ENCODE peak calls at places on chromosomes 16 and 17, in five cellular contexts. D, V, N, X and W are unnamed samples.

GRCh38 chr17:78473951-78474630 is 95.6 kb downstream of the PGS1 start:
- DNase-seq in D (no peak), V (no peak), N (no peak), X (no peak), W (no peak)

GRCh38 chr16:69381231-69381630 is 4.6 kb downstream of the TERF2 start:
- DNase-seq in D (no peak), V (no peak), N (no peak), X (no peak), W (no peak)

GRCh38 chr17:32993977-32994376 is 2.3 kb downstream of the SPACA3 start:
- DNase-seq in D (no peak), V (no peak), N (no peak), X (no peak), W (no peak)

GRCh38 chr17:36920032-36921000 is 17.0 kb upstream of the LHX1 start:
- DNase-seq in D (no peak), V (peak; percentile 79), N (peak; percentile 89), X (no peak), W (no peak)

GRCh38 chr16:58733248-58733670 is 857 bp downstream of the GOT2 start:
- DNase-seq in D (no peak), V (no peak), N (no peak), X (peak; percentile 26), W (peak; percentile 34)

GRCh38 chr16:31108035-31108793 is at the start of gene BCKDK:
- DNase-seq in D (peak; percentile 32), V (peak; percentile 86), N (peak; percentile 69), X (peak; percentile 58), W (peak; percentile 93)

GRCh38 chr16:3780570-3780969 is 63.2 kb upstream of the TRAP1 start:
- DNase-seq in D (no peak), V (no peak), N (no peak), X (no peak), W (peak; percentile 46)

GRCh38 chr17:74125160-74125559 is 78.3 kb upstream of the RPL38 start:
- DNase-seq in D (no peak), V (no peak), N (no peak), X (no peak), W (peak; percentile 57)

GRCh38 chr16:56817056-56817455 is 48.0 kb upstream of the SLC12A3 start:
- DNase-seq in D (no peak), V (no peak), N (no peak), X (no peak), W (no peak)

GRCh38 chr16:81369888-81370504 is 55.2 kb downstream of the GAN start:
- DNase-seq in D (peak; percentile 24), V (no peak), N (no peak), X (no peak), W (no peak)

GRCh38 chr17:67194134-67194533 is 50.9 kb downstream of the HELZ start:
- DNase-seq in D (no peak), V (no peak), N (peak; percentile 17), X (peak; percentile 50), W (no peak)

GRCh38 chr17:31373150-31374082 is 18.1 kb upstream of the RAB11FIP4 start:
- DNase-seq in D (peak; percentile 31), V (peak; percentile 35), N (no peak), X (peak; percentile 42), W (no peak)

GRCh38 chr17:47719411-47720152 is 13.5 kb upstream of the TBX21 start:
- DNase-seq in D (no peak), V (peak; percentile 38), N (no peak), X (no peak), W (no peak)

GRCh38 chr16:77993586-77993985 is 28.8 kb upstream of the CLEC3A start:
- DNase-seq in D (no peak), V (no peak), N (no peak), X (no peak), W (no peak)

GRCh38 chr16:87382023-87382785 is 1.4 kb downstream of the FBXO31 start:
- DNase-seq in D (no peak), V (no peak), N (no peak), X (peak; percentile 100), W (no peak)

GRCh38 chr17:43813386-43813785 is 19.6 kb downstream of the MPP3 start:
- DNase-seq in D (no peak), V (no peak), N (no peak), X (no peak), W (no peak)

GRCh38 chr16:2005646-2006045 is 4.0 kb downstream of the ZNF598 start:
- DNase-seq in D (no peak), V (no peak), N (no peak), X (no peak), W (no peak)

GRCh38 chr16:72809446-72809845 is 238.5 kb downstream of the ZFHX3 start:
- DNase-seq in D (no peak), V (no peak), N (no peak), X (no peak), W (no peak)

DNA sequence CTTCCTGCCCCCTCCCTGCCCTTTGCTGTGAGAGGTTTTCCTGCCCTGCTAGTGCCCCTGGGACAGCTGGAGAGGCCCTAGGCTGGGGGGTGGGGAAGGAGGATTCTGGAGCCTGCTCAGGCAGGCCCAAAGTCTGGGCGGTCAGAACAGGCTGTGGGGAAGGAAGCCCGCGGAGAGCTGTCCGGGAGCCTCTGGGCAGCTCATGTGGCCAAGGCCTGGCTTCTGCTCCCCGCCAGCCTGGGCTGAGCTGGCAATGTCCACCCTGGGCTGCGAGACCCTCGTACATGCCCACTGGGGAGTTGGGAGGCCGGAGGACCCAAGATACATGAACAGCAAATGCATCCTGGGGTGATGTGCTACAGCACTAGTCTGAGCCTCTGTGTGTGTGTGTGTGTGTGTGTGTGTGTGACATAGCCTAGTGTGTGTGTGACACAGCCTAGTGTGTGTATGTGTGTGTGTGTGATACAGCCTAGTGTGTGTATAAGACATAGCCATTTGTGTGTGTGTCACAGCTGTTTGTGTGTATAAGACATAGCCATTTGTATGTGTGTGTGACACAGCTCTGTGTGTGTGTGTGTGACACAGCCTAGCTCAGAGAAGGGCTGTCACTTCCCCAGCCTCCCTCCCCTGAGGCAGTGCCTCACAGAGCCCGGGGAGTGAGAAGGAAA is 201.4 kb upstream of the CIBAR2 start:
- DNase-seq in D (no peak), V (no peak), N (no peak), X (no peak), W (peak; percentile 61)
- H3K4me1 ChIP-seq in D (peaks cover 13% of the 10 kb centered on the region), V (peaks cover 84% of the 10 kb centered on the region), N (no peaks in the 10 kb centered on the region), X (peaks cover 55% of the 10 kb centered on the region), W (no peaks in the 10 kb centered on the region)

DNA sequence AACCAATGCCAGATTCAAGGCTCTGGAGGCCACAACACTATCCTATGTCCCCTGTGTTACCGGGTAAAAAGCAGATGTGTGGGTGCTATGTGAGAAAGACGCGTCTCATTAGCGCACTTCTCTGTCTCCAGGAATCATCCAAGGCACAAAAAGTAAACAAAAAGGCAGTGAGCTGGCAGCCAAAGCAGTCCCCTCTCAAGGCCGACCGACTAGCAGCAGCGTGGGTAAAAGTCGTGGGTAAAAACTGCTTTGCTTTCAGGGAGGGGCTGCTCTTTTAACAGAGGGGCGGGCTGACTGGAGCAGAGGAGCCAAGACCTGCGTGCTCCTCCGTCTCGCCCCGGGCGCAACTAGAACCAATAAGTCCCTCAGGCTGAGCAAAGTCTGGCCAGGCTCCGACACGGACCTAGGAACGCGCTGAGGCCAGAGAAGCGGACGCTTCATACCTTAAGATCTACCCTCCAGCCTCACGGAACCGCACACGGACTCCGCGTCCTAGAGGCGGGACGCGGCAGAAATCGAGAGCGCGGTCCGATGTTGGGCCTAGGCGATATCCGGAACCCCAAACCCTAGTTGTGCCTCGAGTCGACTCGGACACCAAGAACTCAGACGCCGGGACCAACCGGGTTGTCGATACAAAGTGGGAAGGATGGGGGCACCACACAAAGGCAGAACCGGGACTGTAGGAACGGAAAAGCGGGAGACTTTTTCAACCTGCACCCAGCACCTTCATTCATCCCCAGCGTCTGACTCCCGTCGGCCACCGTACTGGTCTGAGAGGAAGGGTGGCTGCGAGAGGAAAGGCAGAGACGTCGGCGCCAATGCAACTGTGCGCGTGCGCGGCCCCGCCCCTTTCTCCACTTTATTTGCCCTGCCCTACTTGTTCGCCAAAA is at the start of gene INTS2:
- DNase-seq in D (peak; percentile 83), V (peak; percentile 93), N (peak; percentile 98), X (peak; percentile 92), W (peak; percentile 96)
- TF ChIP-seq EP300 in D (no peak), V (peak; percentile 3), N (no peak), X (peak; percentile 67), W (peak; percentile 44)

GRCh38 chr16:82843606-82844271 is 217.0 kb downstream of the CDH13 start:
- DNase-seq in D (no peak), V (no peak), N (no peak), X (no peak), W (no peak)

GRCh38 chr16:82846806-82847205 is 220.0 kb downstream of the CDH13 start:
- DNase-seq in D (no peak), V (no peak), N (no peak), X (no peak), W (no peak)

GRCh38 chr16:82848013-82848412 is 221.2 kb downstream of the CDH13 start:
- DNase-seq in D (no peak), V (no peak), N (no peak), X (no peak), W (no peak)

GRCh38 chr16:82841108-82841507 is 214.3 kb downstream of the CDH13 start:
- DNase-seq in D (no peak), V (no peak), N (no peak), X (no peak), W (no peak)

GRCh38 chr16:82845076-82845475 is 218.3 kb downstream of the CDH13 start:
- DNase-seq in D (no peak), V (no peak), N (no peak), X (no peak), W (no peak)
- TF ChIP-seq SMC3 in D (no peak), V (no peak), N (no peak), X (no peak), W (no peak)

GRCh38 chr17:45311762-45312476 is 4.9 kb downstream of the MAP3K14 start:
- DNase-seq in D (no peak), V (no peak), N (peak; percentile 62), X (peak; percentile 96), W (peak; percentile 45)

GRCh38 chr17:45313419-45313771 is 3.4 kb downstream of the MAP3K14 start:
- DNase-seq in D (no peak), V (no peak), N (no peak), X (no peak), W (no peak)

GRCh38 chr17:45311406-45311761 is 5.4 kb downstream of the MAP3K14 start:
- DNase-seq in D (no peak), V (no peak), N (no peak), X (no peak), W (no peak)

GRCh38 chr17:45313927-45314760 is 2.7 kb downstream of the MAP3K14 start:
- DNase-seq in D (no peak), V (no peak), N (no peak), X (no peak), W (no peak)

DNA sequence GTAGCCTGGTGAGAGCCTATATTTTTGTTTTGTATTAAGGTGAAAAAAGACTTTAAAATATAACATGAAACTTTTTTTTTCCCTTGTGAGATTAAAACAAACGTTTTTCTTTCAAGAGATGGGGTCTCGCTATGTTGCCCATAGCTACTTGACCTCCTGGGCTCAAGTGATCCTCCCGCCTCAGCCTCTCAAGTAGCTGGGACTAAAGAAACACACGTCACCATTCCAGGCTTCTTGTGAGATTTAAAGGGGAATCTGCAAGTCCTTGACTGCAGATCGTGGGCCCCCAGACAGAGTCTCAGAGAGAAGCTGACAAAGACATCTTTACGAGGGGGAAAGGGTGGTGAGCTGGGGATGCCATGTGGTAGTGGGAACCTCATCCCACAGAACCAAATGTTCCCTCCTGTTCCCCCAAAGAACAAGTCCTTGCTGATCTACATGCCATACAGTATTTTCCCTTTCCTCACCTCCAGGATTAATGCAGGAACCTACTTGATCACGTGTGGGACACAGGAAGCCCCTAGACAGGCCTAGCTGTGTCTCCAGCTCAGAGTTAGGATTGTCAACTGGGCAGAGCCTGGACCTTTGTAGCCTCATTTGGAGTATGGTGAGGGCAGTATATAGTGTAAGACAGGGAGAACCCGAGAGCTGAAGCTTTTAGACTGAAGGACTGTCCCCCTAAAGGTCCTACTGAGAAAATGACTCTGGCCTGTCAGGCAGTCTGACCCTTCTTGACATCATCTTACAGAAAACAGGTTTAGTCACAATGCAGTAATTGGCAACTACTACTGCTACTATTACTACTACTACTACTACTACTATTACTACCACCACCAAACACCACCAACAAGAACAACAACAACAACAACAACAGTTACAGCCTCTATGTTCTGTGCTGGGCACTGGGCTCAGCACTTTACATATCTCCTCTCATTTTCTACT is 4.1 kb downstream of the MAP3K14 start:
- DNase-seq in D (no peak), V (no peak), N (no peak), X (no peak), W (no peak)
- H3K4me1 ChIP-seq in D (peaks cover 53% of the 10 kb centered on the region), V (peaks cover 34% of the 10 kb centered on the region), N (peaks cover 71% of the 10 kb centered on the region), X (peaks cover 69% of the 10 kb centered on the region), W (peaks cover 38% of the 10 kb centered on the region)